ENCODE peak calls at places on chromosomes 6 and 20, in seven cellular contexts. One of them, this sample, is unnamed.

GRCh38 chr6:107800564-107801164 is 23.4 kb downstream of the SCML4 start:
- DNase-seq in GM06990: no peak
- DNase-seq in fibroblast of gingiva: no peak
- DNase-seq in NB4: peak
- DNase-seq in T-helper 17 cell: no peak
- DNase-seq in effector CD8-positive, alpha-beta T cell: no peak
- DNase-seq in T1000: no peak
- DNase-seq in this sample: no peak

GRCh38 chr6:131954775-131955107 is 3.6 kb upstream of the CCN2 start:
- DNase-seq in fibroblast of gingiva: peak
- DNase-seq in GM06990: no peak
- DNase-seq in T1000: peak
- DNase-seq in T-helper 17 cell: no peak
- DNase-seq in NB4: no peak
- DNase-seq in effector CD8-positive, alpha-beta T cell: no peak
- DNase-seq in this sample: no peak

GRCh38 chr6:142871910-142872331 is 73.1 kb downstream of the HIVEP2 start:
- DNase-seq in GM06990: no peak
- DNase-seq in T-helper 17 cell: peak
- DNase-seq in T1000: no peak
- DNase-seq in NB4: peak
- DNase-seq in effector CD8-positive, alpha-beta T cell: peak
- DNase-seq in fibroblast of gingiva: peak
- DNase-seq in this sample: no peak

GRCh38 chr6:87714093-87714809 is 12.2 kb upstream of the AKIRIN2 start:
- DNase-seq in T1000: peak
- DNase-seq in fibroblast of gingiva: peak
- DNase-seq in T-helper 17 cell: no peak
- DNase-seq in NB4: peak
- DNase-seq in effector CD8-positive, alpha-beta T cell: no peak
- DNase-seq in GM06990: peak
- DNase-seq in this sample: no peak

GRCh38 chr6:87671555-87672029 is 30.4 kb downstream of the AKIRIN2 start:
- DNase-seq in NB4: peak
- DNase-seq in effector CD8-positive, alpha-beta T cell: no peak
- DNase-seq in GM06990: no peak
- DNase-seq in fibroblast of gingiva: peak
- DNase-seq in T1000: no peak
- DNase-seq in T-helper 17 cell: no peak
- DNase-seq in this sample: no peak

GRCh38 chr6:138242987-138243592 is 24.8 kb upstream of the PBOV1 start:
- DNase-seq in T-helper 17 cell: no peak
- DNase-seq in fibroblast of gingiva: no peak
- DNase-seq in effector CD8-positive, alpha-beta T cell: no peak
- DNase-seq in NB4: no peak
- DNase-seq in GM06990: no peak
- DNase-seq in T1000: no peak
- DNase-seq in this sample: no peak

GRCh38 chr6:72620866-72621242 is 1.0 kb upstream of the KCNQ5 start:
- DNase-seq in T-helper 17 cell: no peak
- DNase-seq in fibroblast of gingiva: no peak
- DNase-seq in GM06990: no peak
- DNase-seq in NB4: peak
- DNase-seq in effector CD8-positive, alpha-beta T cell: peak
- DNase-seq in T1000: no peak
- DNase-seq in this sample: no peak

GRCh38 chr6:155521719-155522118 is 66.1 kb upstream of the NOX3 start:
- DNase-seq in T-helper 17 cell: no peak
- DNase-seq in GM06990: no peak
- DNase-seq in T1000: no peak
- DNase-seq in effector CD8-positive, alpha-beta T cell: no peak
- DNase-seq in NB4: peak
- DNase-seq in fibroblast of gingiva: no peak
- DNase-seq in this sample: no peak

GRCh38 chr6:47665112-47665511 is 33.3 kb upstream of the ADGRF4 start:
- DNase-seq in NB4: no peak
- DNase-seq in T-helper 17 cell: no peak
- DNase-seq in fibroblast of gingiva: no peak
- DNase-seq in GM06990: no peak
- DNase-seq in effector CD8-positive, alpha-beta T cell: no peak
- DNase-seq in T1000: no peak
- DNase-seq in this sample: no peak

GRCh38 chr6:87705070-87705691 is 3.1 kb upstream of the AKIRIN2 start:
- DNase-seq in T-helper 17 cell: no peak
- DNase-seq in GM06990: peak
- DNase-seq in effector CD8-positive, alpha-beta T cell: no peak
- DNase-seq in fibroblast of gingiva: no peak
- DNase-seq in NB4: peak
- DNase-seq in T1000: no peak
- DNase-seq in this sample: peak

GRCh38 chr6:149160943-149161342 is 156.6 kb upstream of the TAB2 start:
- DNase-seq in fibroblast of gingiva: no peak
- DNase-seq in T1000: no peak
- DNase-seq in effector CD8-positive, alpha-beta T cell: no peak
- DNase-seq in GM06990: no peak
- DNase-seq in NB4: no peak
- DNase-seq in T-helper 17 cell: no peak
- DNase-seq in this sample: no peak

GRCh38 chr6:139713416-139713815 is 339.0 kb upstream of the CITED2 start:
- DNase-seq in GM06990: no peak
- DNase-seq in NB4: no peak
- DNase-seq in effector CD8-positive, alpha-beta T cell: no peak
- DNase-seq in T-helper 17 cell: no peak
- DNase-seq in T1000: no peak
- DNase-seq in fibroblast of gingiva: no peak
- DNase-seq in this sample: no peak

GRCh38 chr6:134984821-134985220 is 34.9 kb upstream of the ALDH8A1 start:
- DNase-seq in T-helper 17 cell: no peak
- DNase-seq in effector CD8-positive, alpha-beta T cell: no peak
- DNase-seq in GM06990: no peak
- DNase-seq in T1000: no peak
- DNase-seq in fibroblast of gingiva: peak
- DNase-seq in NB4: peak
- DNase-seq in this sample: no peak

GRCh38 chr6:11258260-11259237 is 26.1 kb upstream of the NEDD9 start:
- DNase-seq in T1000: no peak
- DNase-seq in effector CD8-positive, alpha-beta T cell: no peak
- DNase-seq in T-helper 17 cell: no peak
- DNase-seq in GM06990: no peak
- DNase-seq in fibroblast of gingiva: no peak
- DNase-seq in NB4: peak
- DNase-seq in this sample: no peak

GRCh38 chr6:168380956-168381605 is 59.9 kb upstream of the SMOC2 start:
- DNase-seq in effector CD8-positive, alpha-beta T cell: no peak
- DNase-seq in GM06990: no peak
- DNase-seq in T1000: no peak
- DNase-seq in NB4: no peak
- DNase-seq in T-helper 17 cell: no peak
- DNase-seq in fibroblast of gingiva: no peak
- DNase-seq in this sample: no peak

GRCh38 chr6:72959821-72960220 is 265.5 kb downstream of the KHDC1L start:
- DNase-seq in fibroblast of gingiva: no peak
- DNase-seq in GM06990: no peak
- DNase-seq in T-helper 17 cell: no peak
- DNase-seq in NB4: no peak
- DNase-seq in T1000: no peak
- DNase-seq in effector CD8-positive, alpha-beta T cell: no peak
- DNase-seq in this sample: no peak

GRCh38 chr6:15025416-15025815 is 220.5 kb upstream of the JARID2 start:
- DNase-seq in NB4: no peak
- DNase-seq in T1000: no peak
- DNase-seq in GM06990: no peak
- DNase-seq in T-helper 17 cell: no peak
- DNase-seq in fibroblast of gingiva: peak
- DNase-seq in effector CD8-positive, alpha-beta T cell: no peak
- DNase-seq in this sample: no peak

GRCh38 chr6:39330057-39330456 is 7.6 kb upstream of the KCNK16 start:
- DNase-seq in effector CD8-positive, alpha-beta T cell: no peak
- DNase-seq in fibroblast of gingiva: no peak
- DNase-seq in GM06990: no peak
- DNase-seq in NB4: peak
- DNase-seq in T1000: no peak
- DNase-seq in T-helper 17 cell: no peak
- DNase-seq in this sample: no peak

GRCh38 chr6:166554316-166554715 is 32.2 kb downstream of the RAMACL start:
- DNase-seq in effector CD8-positive, alpha-beta T cell: no peak
- DNase-seq in fibroblast of gingiva: peak
- DNase-seq in NB4: no peak
- DNase-seq in T1000: no peak
- DNase-seq in T-helper 17 cell: no peak
- DNase-seq in GM06990: no peak
- DNase-seq in this sample: no peak

GRCh38 chr20:57785720-57786119 is 75.9 kb upstream of the PMEPA1 start:
- DNase-seq in T-helper 17 cell: no peak
- DNase-seq in T1000: no peak
- DNase-seq in NB4: no peak
- DNase-seq in effector CD8-positive, alpha-beta T cell: no peak
- DNase-seq in GM06990: no peak
- DNase-seq in fibroblast of gingiva: no peak
- DNase-seq in this sample: no peak

GRCh38 chr6:166305562-166306117 is 2.6 kb downstream of the PRR18 start:
- DNase-seq in T1000: no peak
- DNase-seq in T-helper 17 cell: no peak
- DNase-seq in fibroblast of gingiva: no peak
- DNase-seq in GM06990: no peak
- DNase-seq in NB4: no peak
- DNase-seq in effector CD8-positive, alpha-beta T cell: no peak
- DNase-seq in this sample: no peak

GRCh38 chr6:25248100-25248499 is 31.1 kb upstream of the CARMIL1 start:
- DNase-seq in T1000: no peak
- DNase-seq in T-helper 17 cell: no peak
- DNase-seq in NB4: no peak
- DNase-seq in effector CD8-positive, alpha-beta T cell: no peak
- DNase-seq in fibroblast of gingiva: peak
- DNase-seq in GM06990: no peak
- DNase-seq in this sample: no peak

GRCh38 chr20:62009869-62010445 is 55.7 kb downstream of the TAF4 start:
- DNase-seq in T1000: no peak
- DNase-seq in fibroblast of gingiva: no peak
- DNase-seq in GM06990: no peak
- DNase-seq in effector CD8-positive, alpha-beta T cell: no peak
- DNase-seq in T-helper 17 cell: no peak
- DNase-seq in NB4: no peak
- DNase-seq in this sample: no peak

GRCh38 chr6:167645383-167645782 is 181.3 kb upstream of the AFDN start:
- DNase-seq in T1000: no peak
- DNase-seq in fibroblast of gingiva: no peak
- DNase-seq in NB4: no peak
- DNase-seq in T-helper 17 cell: no peak
- DNase-seq in effector CD8-positive, alpha-beta T cell: no peak
- DNase-seq in GM06990: no peak
- DNase-seq in this sample: no peak

GRCh38 chr6:132715204-132715603 is 1.3 kb upstream of the VNN1 start:
- DNase-seq in GM06990: no peak
- DNase-seq in T1000: no peak
- DNase-seq in T-helper 17 cell: no peak
- DNase-seq in NB4: no peak
- DNase-seq in effector CD8-positive, alpha-beta T cell: no peak
- DNase-seq in fibroblast of gingiva: peak
- DNase-seq in this sample: no peak

GRCh38 chr6:28525496-28526039 is at the start of gene GPX5:
- DNase-seq in GM06990: no peak
- DNase-seq in fibroblast of gingiva: no peak
- DNase-seq in effector CD8-positive, alpha-beta T cell: no peak
- DNase-seq in T1000: no peak
- DNase-seq in T-helper 17 cell: no peak
- DNase-seq in NB4: peak
- DNase-seq in this sample: no peak

GRCh38 chr6:44062771-44063560 is 64.3 kb downstream of the MRPL14 start:
- DNase-seq in effector CD8-positive, alpha-beta T cell: no peak
- DNase-seq in GM06990: no peak
- DNase-seq in NB4: peak
- DNase-seq in T-helper 17 cell: no peak
- DNase-seq in fibroblast of gingiva: no peak
- DNase-seq in T1000: no peak
- DNase-seq in this sample: no peak

GRCh38 chr20:47686545-47686944 is 98.7 kb downstream of the SULF2 start:
- DNase-seq in effector CD8-positive, alpha-beta T cell: no peak
- DNase-seq in GM06990: no peak
- DNase-seq in fibroblast of gingiva: peak
- DNase-seq in T-helper 17 cell: no peak
- DNase-seq in T1000: peak
- DNase-seq in NB4: no peak
- DNase-seq in this sample: no peak

GRCh38 chr6:30259140-30260035 is 46.2 kb upstream of the TRIM26 start:
- DNase-seq in T-helper 17 cell: peak
- DNase-seq in effector CD8-positive, alpha-beta T cell: peak
- DNase-seq in GM06990: peak
- DNase-seq in T1000: peak
- DNase-seq in NB4: no peak
- DNase-seq in fibroblast of gingiva: peak
- DNase-seq in this sample: peak

GRCh38 chr6:45900808-45901752 is 114.6 kb downstream of the CLIC5 start:
- DNase-seq in T1000: peak
- DNase-seq in NB4: no peak
- DNase-seq in fibroblast of gingiva: peak
- DNase-seq in T-helper 17 cell: no peak
- DNase-seq in effector CD8-positive, alpha-beta T cell: no peak
- DNase-seq in GM06990: no peak
- DNase-seq in this sample: no peak

GRCh38 chr6:28742668-28743270 is 181.0 kb downstream of the TRIM27 start:
- DNase-seq in GM06990: peak
- DNase-seq in T-helper 17 cell: no peak
- DNase-seq in NB4: peak
- DNase-seq in fibroblast of gingiva: peak
- DNase-seq in effector CD8-positive, alpha-beta T cell: no peak
- DNase-seq in T1000: no peak
- DNase-seq in this sample: no peak

GRCh38 chr20:56417911-56418310 is 5.9 kb downstream of the CASS4 start:
- DNase-seq in GM06990: no peak
- DNase-seq in T-helper 17 cell: no peak
- DNase-seq in fibroblast of gingiva: no peak
- DNase-seq in T1000: no peak
- DNase-seq in effector CD8-positive, alpha-beta T cell: no peak
- DNase-seq in NB4: no peak
- DNase-seq in this sample: no peak